ENCODE peak calls at places on chromosomes 6 and 20, in nine cellular contexts. I is SJSA1, O is endodermal cell, P is HCT116, D is caudate nucleus, G is breast epithelium, C is fibroblast of lung, N is keratinocyte, E is neuronal stem cell. V is an unnamed sample.

GRCh38 chr6:10518461-10519216 is 2.5 kb upstream of the GCNT2 start:
- DNase-seq in N (no peak), I (peak; percentile 75), P (no peak), E (no peak), G (no peak), D (no peak), C (peak; percentile 72), O (no peak), V (peak; percentile 57)

GRCh38 chr6:128657181-128657580 is 136.8 kb upstream of the PTPRK start:
- DNase-seq in D (no peak), E (no peak), I (no peak), N (no peak), O (no peak), G (no peak), C (peak; percentile 39), P (no peak), V (no peak)

GRCh38 chr20:62389601-62390087 is 2.7 kb downstream of the RPS21 start:
- DNase-seq in G (no peak), N (no peak), I (no peak), P (no peak), E (no peak), D (no peak), C (no peak), O (no peak), V (no peak)

GRCh38 chr6:89268776-89269175 is 46.3 kb downstream of the GABRR2 start:
- DNase-seq in C (no peak), N (no peak), I (no peak), D (no peak), O (no peak), P (no peak), E (no peak), G (no peak), V (peak; percentile 21)

GRCh38 chr6:25369450-25370086 is 90.4 kb downstream of the CARMIL1 start:
- DNase-seq in C (peak; percentile 54), N (no peak), D (no peak), O (peak; percentile 71), G (no peak), E (no peak), I (no peak), P (no peak), V (no peak)

GRCh38 chr6:112911949-112912348 is 564.8 kb downstream of the RFPL4B start:
- DNase-seq in O (no peak), N (no peak), E (no peak), D (no peak), P (no peak), C (peak; percentile 56), I (no peak), G (no peak), V (no peak)

GRCh38 chr6:38164671-38165108 is 345.2 kb downstream of the ZFAND3 start:
- DNase-seq in G (no peak), C (no peak), E (no peak), D (no peak), N (no peak), I (no peak), P (no peak), O (no peak), V (no peak)

GRCh38 chr20:3449319-3449718 is 21.5 kb upstream of the ATRN start:
- DNase-seq in I (no peak), G (no peak), P (no peak), E (peak; percentile 37), C (no peak), N (no peak), D (no peak), O (no peak), V (no peak)

GRCh38 chr6:89828988-89829590 is 591 bp upstream of the CASP8AP2 start:
- DNase-seq in O (peak; percentile 65), C (no peak), N (no peak), I (no peak), E (no peak), P (no peak), D (no peak), G (no peak), V (no peak)

GRCh38 chr6:47479156-47479541 is 1.6 kb downstream of the CD2AP start:
- DNase-seq in G (no peak), C (no peak), I (no peak), N (no peak), E (no peak), P (no peak), O (no peak), D (no peak), V (no peak)

GRCh38 chr20:51272392-51272791 is 249.5 kb upstream of the KCNG1 start:
- DNase-seq in D (no peak), P (no peak), C (peak; percentile 77), I (no peak), E (no peak), O (no peak), N (no peak), G (no peak), V (peak; percentile 59)

GRCh38 chr20:37377346-37378081 is 31.6 kb downstream of the SRC start:
- DNase-seq in C (no peak), D (no peak), P (no peak), E (no peak), G (no peak), O (peak; percentile 49), N (no peak), I (no peak), V (no peak)

GRCh38 chr6:38025431-38025830 is 205.9 kb downstream of the ZFAND3 start:
- DNase-seq in I (no peak), C (peak; percentile 26), O (no peak), P (no peak), G (no peak), E (no peak), N (no peak), D (no peak), V (no peak)

GRCh38 chr20:51995551-51995951 is 193.2 kb upstream of the SALL4 start:
- DNase-seq in G (no peak), D (no peak), C (peak; percentile 24), I (no peak), P (no peak), N (no peak), E (no peak), O (no peak), V (no peak)

GRCh38 chr6:22536111-22536510 is 33.3 kb upstream of the HDGFL1 start:
- DNase-seq in E (no peak), C (no peak), P (no peak), D (no peak), N (no peak), G (no peak), I (no peak), O (no peak), V (no peak)

GRCh38 chr20:34102342-34102741 is 9.7 kb downstream of the EIF2S2 start:
- DNase-seq in G (no peak), O (no peak), D (no peak), I (no peak), N (no peak), P (no peak), E (no peak), C (no peak), V (no peak)

GRCh38 chr6:117391874-117392583 is 33.7 kb downstream of the ROS1 start:
- DNase-seq in O (no peak), C (no peak), D (no peak), I (no peak), G (no peak), E (no peak), N (no peak), P (no peak), V (no peak)
- H3K27ac ChIP-seq in O (no peak overlapping the region), C (no peak overlapping the region), D (no peak overlapping the region), I (no peak overlapping the region), G (no peak overlapping the region), E (no peak overlapping the region), N (no peak overlapping the region), P (no peak overlapping the region), V (no peak overlapping the region)

GRCh38 chr6:36884610-36885009 is 1.1 kb upstream of the C6orf89 start:
- DNase-seq in C (no peak), P (no peak), D (no peak), G (no peak), I (no peak), N (no peak), E (no peak), O (no peak), V (no peak)
- H3K27ac ChIP-seq in C (no peak overlapping the region), P (no peak overlapping the region), D (peak overlapping the region; percentile 98), G (no peak overlapping the region), I (no peak overlapping the region), N (no peak overlapping the region), E (no peak overlapping the region), O (no peak overlapping the region), V (no peak overlapping the region)

DNA sequence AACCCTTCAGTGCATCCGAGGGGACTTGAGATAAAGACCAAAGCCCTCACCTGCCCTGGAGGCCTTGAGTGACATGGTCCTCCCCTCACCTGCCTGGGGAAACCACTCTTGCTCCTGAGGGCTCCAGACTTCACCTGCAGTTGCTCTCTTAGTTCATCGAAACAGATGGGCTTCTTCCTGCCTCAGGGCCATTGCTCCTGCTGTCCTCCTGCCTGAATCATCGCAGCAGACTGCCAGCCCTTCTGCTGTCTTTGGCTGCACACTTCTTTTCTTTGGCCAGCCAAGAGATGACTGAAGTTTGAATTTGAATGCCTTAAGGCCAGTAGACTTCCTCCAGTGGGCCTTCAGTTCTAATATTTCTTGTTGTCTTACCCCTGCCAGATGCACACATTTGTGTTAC is 56.6 kb upstream of the SGK1 start:
- DNase-seq in G (no peak), C (peak; percentile 80), E (no peak), N (no peak), I (no peak), P (no peak), O (no peak), D (no peak), V (peak; percentile 65)
- H3K27ac ChIP-seq in G (no peak overlapping the region), C (no peak overlapping the region), E (no peak overlapping the region), N (peak overlapping the region; percentile 36), I (no peak overlapping the region), P (no peak overlapping the region), O (no peak overlapping the region), D (no peak overlapping the region), V (peak overlapping the region; percentile 91)

DNA sequence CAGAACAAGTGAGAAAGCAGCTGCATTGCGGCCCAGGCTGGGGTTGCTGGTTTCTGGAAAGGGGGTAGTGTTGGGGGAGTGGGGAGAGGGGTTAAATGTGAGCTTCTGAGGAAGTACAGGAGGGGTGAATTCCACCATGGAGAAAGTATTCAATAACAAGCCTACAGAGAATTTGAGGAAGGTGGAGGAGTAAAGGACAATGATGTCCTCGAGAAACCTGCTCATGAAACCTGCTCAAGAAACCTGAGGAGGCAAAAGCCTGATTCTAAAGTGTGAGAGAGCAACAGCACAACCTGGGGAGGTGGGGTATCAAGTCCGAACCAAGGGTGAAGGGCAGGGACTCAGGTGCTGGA is 138.3 kb upstream of the ESR1 start:
- DNase-seq in N (no peak), E (no peak), C (no peak), I (no peak), G (no peak), O (no peak), D (no peak), P (no peak), V (no peak)
- H3K27ac ChIP-seq in N (no peak overlapping the region), E (no peak overlapping the region), C (no peak overlapping the region), I (no peak overlapping the region), G (peak overlapping the region; percentile 42), O (no peak overlapping the region), D (no peak overlapping the region), P (peak overlapping the region; percentile 56), V (no peak overlapping the region)

DNA sequence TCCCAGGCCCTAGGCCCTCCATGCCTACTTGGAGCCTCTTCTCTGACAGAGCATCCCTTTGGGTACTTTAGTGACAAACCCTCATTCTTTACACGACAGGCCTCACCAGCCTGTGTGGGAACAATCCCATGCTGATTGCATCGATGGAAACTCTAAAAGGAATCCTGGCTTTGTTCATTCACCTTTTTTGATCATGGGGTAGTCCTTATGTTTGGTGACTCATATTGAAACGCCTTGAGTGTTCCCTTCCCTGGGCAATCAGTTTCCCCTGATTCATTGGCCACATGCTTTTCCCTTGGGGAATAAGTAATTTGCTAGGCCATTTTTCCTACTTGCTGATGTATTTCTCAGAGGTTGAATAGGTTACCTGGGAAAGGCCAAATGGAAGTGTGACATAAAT is 14.7 kb upstream of the TNFAIP3 start:
- DNase-seq in G (no peak), E (no peak), O (no peak), N (no peak), C (peak; percentile 66), P (no peak), D (no peak), I (no peak), V (no peak)
- H3K27ac ChIP-seq in G (no peak overlapping the region), E (no peak overlapping the region), O (no peak overlapping the region), N (peak overlapping the region; percentile 84), C (no peak overlapping the region), P (no peak overlapping the region), D (no peak overlapping the region), I (no peak overlapping the region), V (no peak overlapping the region)